ENCODE peak calls at places on chromosomes 13 and 19, in nine cellular contexts. R is left ventricle myocardium inferior, Q is upper lobe of left lung, H is H1, Y is neural progenitor cell, L is right lobe of liver, B is uterus, T is gastrocnemius medialis, S is lung. F is an unnamed sample. For H3K4me1, the result is how much of the 10 kb centered on the place peaks cover.

GRCh38 chr13:60583196-60583908 is 186.3 kb downstream of the TDRD3 start:
- DNase-seq in R (no peak), Q (no peak), H (no peak), Y (peak), L (no peak), B (no peak), T (no peak), S (no peak), F (no peak)

GRCh38 chr19:46578450-46578849 is 22.7 kb upstream of the CALM3 start:
- DNase-seq in R (no peak), Q (no peak), H (no peak), Y (no peak), L (no peak), B (no peak), T (no peak), S (no peak), F (no peak)

GRCh38 chr19:50779504-50780457 is 9.5 kb downstream of the GPR32 start:
- DNase-seq in R (no peak), Q (no peak), H (no peak), Y (no peak), L (no peak), B (no peak), T (no peak), S (no peak), F (no peak)

GRCh38 chr19:44988896-44989563 is 12.2 kb upstream of the RELB start:
- DNase-seq in R (peak), Q (no peak), H (no peak), Y (peak), L (peak), B (peak), T (no peak), S (peak), F (peak)

GRCh38 chr13:77779461-77780272 is 82.2 kb downstream of the SLAIN1 start:
- DNase-seq in R (no peak), Q (no peak), H (no peak), Y (peak), L (peak), B (no peak), T (no peak), S (peak), F (peak)

GRCh38 chr13:92719868-92720267 is 506.7 kb upstream of the GPC6 start:
- DNase-seq in R (no peak), Q (no peak), H (peak), Y (peak), L (no peak), B (no peak), T (no peak), S (no peak), F (no peak)

GRCh38 chr19:2478324-2478755 is 2.4 kb downstream of the GADD45B start:
- DNase-seq in R (peak), Q (peak), H (no peak), Y (peak), L (peak), B (peak), T (peak), S (peak), F (peak)

GRCh38 chr13:24233351-24233901 is 72.9 kb downstream of the SPATA13 start:
- DNase-seq in R (no peak), Q (no peak), H (no peak), Y (peak), L (no peak), B (peak), T (no peak), S (no peak), F (no peak)

GRCh38 chr19:40466219-40467006 is at the start of gene SPTBN4:
- DNase-seq in R (no peak), Q (no peak), H (no peak), Y (peak), L (peak), B (peak), T (no peak), S (peak), F (peak)

GRCh38 chr13:106143392-106143791 is 392.1 kb downstream of the EFNB2 start:
- DNase-seq in R (no peak), Q (no peak), H (no peak), Y (no peak), L (no peak), B (no peak), T (no peak), S (no peak), F (no peak)

GRCh38 chr13:60838581-60838980 is 441.6 kb downstream of the TDRD3 start:
- DNase-seq in R (no peak), Q (no peak), H (no peak), Y (no peak), L (no peak), B (no peak), T (no peak), S (no peak), F (no peak)

GRCh38 chr19:2391118-2391725 is 31.2 kb downstream of the TMPRSS9 start:
- DNase-seq in R (no peak), Q (no peak), H (no peak), Y (peak), L (no peak), B (no peak), T (no peak), S (no peak), F (peak)

GRCh38 chr13:28584873-28585317 is 74.0 kb upstream of the POMP start:
- DNase-seq in R (no peak), Q (no peak), H (no peak), Y (no peak), L (no peak), B (no peak), T (no peak), S (no peak), F (no peak)

GRCh38 chr13:113547248-113547971 is 37.1 kb upstream of the TFDP1 start:
- DNase-seq in R (no peak), Q (no peak), H (no peak), Y (no peak), L (no peak), B (no peak), T (no peak), S (no peak), F (no peak)

GRCh38 chr13:36341718-36342117 is 4.5 kb downstream of the SPART start:
- DNase-seq in R (no peak), Q (no peak), H (no peak), Y (no peak), L (no peak), B (no peak), T (no peak), S (no peak), F (no peak)

GRCh38 chr13:41502676-41503075 is 45.3 kb downstream of the RGCC start:
- DNase-seq in R (no peak), Q (no peak), H (no peak), Y (no peak), L (no peak), B (no peak), T (no peak), S (no peak), F (peak)

GRCh38 chr19:53511933-53512374 is 26.0 kb upstream of the ZNF331 start:
- DNase-seq in R (peak), Q (peak), H (peak), Y (peak), L (peak), B (peak), T (no peak), S (peak), F (peak)

GRCh38 chr13:76968041-76968440 is 19.7 kb downstream of the ACOD1 start:
- DNase-seq in R (no peak), Q (no peak), H (no peak), Y (no peak), L (no peak), B (no peak), T (no peak), S (no peak), F (no peak)

GRCh38 chr13:45219938-45220375 is 19.1 kb upstream of the KCTD4 start:
- DNase-seq in R (no peak), Q (no peak), H (no peak), Y (no peak), L (no peak), B (no peak), T (no peak), S (no peak), F (no peak)

GRCh38 chr19:7603919-7604318 is 8.3 kb downstream of the CAMSAP3 start:
- DNase-seq in R (no peak), Q (no peak), H (no peak), Y (no peak), L (no peak), B (no peak), T (no peak), S (no peak), F (no peak)

GRCh38 chr19:10346509-10346908 is 7.1 kb upstream of the ICAM3 start:
- DNase-seq in R (no peak), Q (no peak), H (no peak), Y (no peak), L (peak), B (no peak), T (no peak), S (peak), F (no peak)

GRCh38 chr19:55638864-55639359 is 1.9 kb upstream of the ZNF580 start:
- DNase-seq in R (no peak), Q (no peak), H (no peak), Y (peak), L (no peak), B (no peak), T (no peak), S (no peak), F (peak)

GRCh38 chr19:55640577-55641375 is at the start of gene ZNF580:
- DNase-seq in R (peak), Q (peak), H (no peak), Y (peak), L (peak), B (peak), T (no peak), S (peak), F (peak)

GRCh38 chr19:55642153-55643002 is 1.1 kb upstream of the ZNF581 start:
- DNase-seq in R (no peak), Q (peak), H (no peak), Y (peak), L (peak), B (no peak), T (no peak), S (no peak), F (peak)

GRCh38 chr19:55641376-55642152 is 762 bp downstream of the ZNF580 start:
- DNase-seq in R (no peak), Q (no peak), H (no peak), Y (peak), L (no peak), B (no peak), T (no peak), S (no peak), F (no peak)

GRCh38 chr19:55640043-55640576 is 692 bp upstream of the ZNF580 start:
- DNase-seq in R (peak), Q (peak), H (no peak), Y (peak), L (peak), B (peak), T (peak), S (peak), F (peak)
- TF ChIP-seq CTCF in R (peak), Q (peak), H (no peak), Y (peak), L (peak), B (peak), T (peak), S (peak), F (peak)

GRCh38 chr19:12779162-12779993 is 4.0 kb upstream of the HOOK2 start:
- DNase-seq in R (peak), Q (peak), H (no peak), Y (peak), L (peak), B (peak), T (no peak), S (no peak), F (no peak)
- H3K4me1 ChIP-seq in R (half or more), Q (half or more), H (under half), Y (under half), L (under half), B (under half), T (under half), S (under half), F (half or more)

GRCh38 chr19:35307990-35308389 is 16.0 kb downstream of the MAG start:
- DNase-seq in R (no peak), Q (no peak), H (no peak), Y (no peak), L (no peak), B (no peak), T (no peak), S (no peak), F (no peak)

GRCh38 chr19:35305181-35305580 is 13.2 kb downstream of the MAG start:
- DNase-seq in R (no peak), Q (no peak), H (no peak), Y (no peak), L (no peak), B (no peak), T (no peak), S (no peak), F (no peak)

GRCh38 chr19:35304036-35304435 is 12.1 kb downstream of the MAG start:
- DNase-seq in R (no peak), Q (peak), H (no peak), Y (no peak), L (no peak), B (no peak), T (no peak), S (no peak), F (no peak)

GRCh38 chr19:35309481-35310279 is 17.7 kb downstream of the MAG start:
- DNase-seq in R (no peak), Q (peak), H (no peak), Y (no peak), L (no peak), B (peak), T (no peak), S (peak), F (no peak)

DNA sequence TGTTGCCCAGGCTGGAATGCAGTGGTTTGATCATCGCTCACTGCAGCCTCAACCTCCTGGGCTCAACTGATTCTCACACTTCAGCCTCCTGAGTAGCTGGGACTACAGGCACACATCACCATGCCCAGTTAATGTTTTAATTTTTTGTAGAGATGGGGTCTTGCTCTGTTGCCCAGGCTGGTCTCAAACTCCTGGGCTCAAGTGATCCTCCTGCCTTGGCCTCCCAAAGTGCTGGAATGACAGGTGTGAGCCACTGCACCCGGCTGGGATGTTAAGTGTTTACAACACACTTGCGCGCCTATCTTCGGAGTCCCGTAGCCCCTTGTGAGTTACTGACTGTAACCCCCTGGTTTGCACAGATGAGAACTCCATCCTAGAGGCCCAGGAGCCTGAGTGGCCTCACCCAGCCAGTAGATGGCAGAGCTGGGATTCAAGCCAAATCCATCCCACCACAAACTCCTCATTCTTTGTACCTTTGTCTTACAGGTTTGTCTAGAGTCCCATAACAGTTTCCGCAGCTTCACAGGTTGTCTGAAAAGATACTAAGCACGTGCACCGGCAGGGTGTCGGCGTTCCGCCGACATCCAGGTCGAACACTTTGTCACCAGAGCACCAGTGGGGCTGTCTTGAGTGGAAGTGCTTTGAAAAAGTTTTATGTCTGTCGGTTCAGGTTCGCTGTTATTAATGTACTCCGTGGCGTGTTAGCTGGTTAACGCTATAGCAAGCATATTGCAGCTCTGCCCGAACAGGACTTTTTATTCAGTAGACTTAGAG is 14.7 kb downstream of the MAG start:
- DNase-seq in R (no peak), Q (no peak), H (no peak), Y (peak), L (no peak), B (no peak), T (no peak), S (no peak), F (no peak)
- TF ChIP-seq CTCF in R (no peak), Q (no peak), H (peak), Y (peak), L (no peak), B (no peak), T (no peak), S (no peak), F (no peak)

GRCh38 chr13:30868806-30869470 is 37.1 kb upstream of the MEDAG start:
- DNase-seq in R (no peak), Q (no peak), H (no peak), Y (no peak), L (no peak), B (no peak), T (no peak), S (no peak), F (no peak)

GRCh38 chr13:30869491-30869890 is 36.6 kb upstream of the MEDAG start:
- DNase-seq in R (peak), Q (peak), H (no peak), Y (no peak), L (no peak), B (peak), T (no peak), S (no peak), F (no peak)

GRCh38 chr13:30870916-30871712 is 35.0 kb upstream of the MEDAG start:
- DNase-seq in R (no peak), Q (peak), H (no peak), Y (no peak), L (no peak), B (no peak), T (no peak), S (no peak), F (no peak)

GRCh38 chr13:30871713-30872029 is 34.4 kb upstream of the MEDAG start:
- DNase-seq in R (no peak), Q (no peak), H (no peak), Y (no peak), L (no peak), B (no peak), T (no peak), S (no peak), F (no peak)

DNA sequence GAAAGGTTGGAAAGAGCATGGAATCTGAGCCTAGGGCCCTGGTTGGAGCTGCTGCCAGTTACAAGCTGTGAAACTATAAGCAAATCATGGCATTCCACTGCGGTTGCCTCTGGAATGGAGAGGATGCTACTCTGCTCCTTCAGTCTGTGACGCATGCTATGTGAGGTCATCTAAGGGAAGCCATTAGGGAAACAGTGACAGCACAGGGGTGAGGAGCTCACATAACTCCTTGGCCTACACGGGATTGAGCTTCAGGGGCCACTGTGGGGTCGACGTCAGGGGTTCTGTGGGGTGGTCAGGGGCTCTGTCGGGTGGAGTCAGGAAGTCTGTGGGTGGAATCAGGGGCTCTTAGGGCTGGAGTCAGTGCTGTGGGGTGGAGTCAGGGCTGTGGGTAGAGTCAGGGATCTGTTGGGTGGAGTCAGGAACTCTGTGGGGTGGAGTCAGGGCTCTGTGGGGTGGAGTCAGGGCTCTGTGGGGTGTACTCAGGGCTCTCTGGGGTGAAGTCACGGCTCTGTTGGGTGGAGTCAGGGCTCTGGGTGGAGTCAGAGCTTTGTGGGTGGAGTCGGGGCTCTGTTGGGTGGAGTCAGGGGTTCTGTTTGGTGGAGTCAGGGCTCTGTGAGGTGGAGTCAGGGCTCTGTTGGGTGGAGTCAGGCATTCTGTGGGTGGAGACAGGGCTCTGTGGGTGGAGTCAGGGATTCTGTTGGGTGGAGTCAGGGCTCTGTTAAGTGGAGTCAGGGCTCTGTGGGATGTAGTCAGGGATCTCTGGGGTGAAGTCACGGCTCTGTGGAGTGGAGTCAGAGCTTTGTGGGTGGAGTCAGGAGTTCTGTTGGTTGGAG is 35.8 kb upstream of the MEDAG start:
- DNase-seq in R (peak), Q (no peak), H (no peak), Y (peak), L (no peak), B (peak), T (peak), S (peak), F (no peak)
- H3K4me1 ChIP-seq in R (under half), Q (under half), H (under half), Y (under half), L (under half), B (under half), T (under half), S (under half), F (under half)